ENCODE peak calls at places on chromosome 3, in seven cellular contexts. S, T, F, Q, K, P and B are unnamed samples.

GRCh38 chr3:114506622-114507300 is 212.9 kb downstream of the TIGIT start:
- DNase-seq in S (no peak), Q (peak; percentile 14), P (no peak), F (no peak), K (no peak), T (no peak), B (no peak)

GRCh38 chr3:168539909-168540308 is 444.2 kb upstream of the GOLIM4 start:
- DNase-seq in T (no peak), Q (no peak), S (no peak), P (no peak), K (no peak), F (no peak), B (no peak)

GRCh38 chr3:60809857-60810256 is 441.4 kb downstream of the FHIT start:
- DNase-seq in T (no peak), K (no peak), Q (peak; percentile 2), S (no peak), P (peak; percentile 1), F (no peak), B (no peak)

GRCh38 chr3:193743702-193744047 is 150.7 kb downstream of the OPA1 start:
- DNase-seq in F (no peak), S (no peak), K (no peak), T (no peak), Q (peak; percentile 17), P (peak; percentile 38), B (no peak)

GRCh38 chr3:170697131-170697530 is 111.3 kb upstream of the SLC7A14 start:
- DNase-seq in K (no peak), T (no peak), F (no peak), S (no peak), Q (no peak), P (no peak), B (no peak)

GRCh38 chr3:196047391-196048030 is 34.4 kb downstream of the TFRC start:
- DNase-seq in K (no peak), S (no peak), P (no peak), Q (no peak), T (no peak), F (no peak), B (no peak)

GRCh38 chr3:187274315-187274976 is 17.1 kb downstream of the MASP1 start:
- DNase-seq in T (no peak), F (no peak), P (no peak), S (no peak), Q (no peak), K (no peak), B (no peak)

GRCh38 chr3:179321585-179322322 is 1.1 kb upstream of the ZNF639 start:
- DNase-seq in P (peak; percentile 61), T (peak; percentile 49), F (peak; percentile 43), K (peak; percentile 64), Q (peak; percentile 72), S (peak; percentile 21), B (no peak)

GRCh38 chr3:171763392-171763791 is 46.9 kb downstream of the PLD1 start:
- DNase-seq in K (no peak), T (no peak), Q (no peak), F (no peak), P (no peak), S (no peak), B (no peak)

GRCh38 chr3:121508384-121508783 is 37.4 kb downstream of the POLQ start:
- DNase-seq in F (no peak), K (no peak), P (no peak), T (no peak), S (no peak), Q (no peak), B (no peak)

GRCh38 chr3:142680710-142681109 is 43.1 kb upstream of the TRPC1 start:
- DNase-seq in Q (peak; percentile 1), K (no peak), T (no peak), P (no peak), F (no peak), S (no peak), B (no peak)

GRCh38 chr3:53845881-53846133 is 412 bp downstream of the CHDH start:
- DNase-seq in S (no peak), F (no peak), T (no peak), P (no peak), Q (no peak), K (no peak), B (no peak)

GRCh38 chr3:51717446-51717845 is 10.6 kb downstream of the GRM2 start:
- DNase-seq in T (no peak), F (no peak), S (no peak), P (no peak), Q (no peak), K (no peak), B (no peak)

GRCh38 chr3:127749787-127750225 is 72.5 kb downstream of the MGLL start:
- DNase-seq in Q (no peak), F (no peak), P (peak; percentile 52), T (no peak), S (no peak), K (no peak), B (peak; percentile 47)

GRCh38 chr3:129441215-129441614 is 1.2 kb downstream of the IFT122 start:
- DNase-seq in S (no peak), K (no peak), F (no peak), T (no peak), Q (no peak), P (peak; percentile 25), B (no peak)

GRCh38 chr3:143343944-143344343 is 224.4 kb downstream of the CHST2 start:
- DNase-seq in P (no peak), K (no peak), Q (no peak), F (no peak), T (no peak), S (no peak), B (no peak)

GRCh38 chr3:127820221-127820870 is 2.0 kb downstream of the MGLL start:
- DNase-seq in F (no peak), T (no peak), Q (no peak), S (no peak), P (peak; percentile 74), K (peak; percentile 36), B (no peak)

GRCh38 chr3:51798561-51798960 is 19.5 kb upstream of the IQCF6 start:
- DNase-seq in T (no peak), Q (no peak), K (no peak), F (no peak), P (no peak), S (no peak), B (no peak)

GRCh38 chr3:173750095-173750494 is 352.6 kb downstream of the NLGN1 start:
- DNase-seq in T (no peak), S (no peak), K (no peak), P (no peak), Q (peak; percentile 64), F (no peak), B (no peak)

GRCh38 chr3:114848643-114849350 is 298.3 kb downstream of the ZBTB20 start:
- DNase-seq in S (no peak), Q (no peak), T (no peak), K (no peak), P (no peak), F (no peak), B (no peak)

GRCh38 chr3:71031151-71031550 is 552.4 kb downstream of the FOXP1 start:
- DNase-seq in F (no peak), Q (no peak), P (no peak), S (no peak), K (no peak), T (no peak), B (no peak)

GRCh38 chr3:12803371-12803770 is 6.9 kb downstream of the CAND2 start:
- DNase-seq in T (no peak), F (no peak), S (no peak), Q (no peak), P (no peak), K (no peak), B (peak; percentile 62)

GRCh38 chr3:115470254-115470653 is 153.1 kb upstream of the GAP43 start:
- DNase-seq in K (no peak), S (no peak), P (no peak), Q (no peak), F (no peak), T (no peak), B (no peak)

GRCh38 chr3:164524201-164524600 is 554.1 kb downstream of the SI start:
- DNase-seq in S (no peak), F (no peak), P (no peak), Q (no peak), K (no peak), T (no peak), B (no peak)

GRCh38 chr3:47407896-47408838 is 27.3 kb downstream of the PTPN23 start:
- DNase-seq in S (no peak), P (no peak), K (no peak), F (no peak), T (no peak), Q (no peak), B (no peak)

DNA sequence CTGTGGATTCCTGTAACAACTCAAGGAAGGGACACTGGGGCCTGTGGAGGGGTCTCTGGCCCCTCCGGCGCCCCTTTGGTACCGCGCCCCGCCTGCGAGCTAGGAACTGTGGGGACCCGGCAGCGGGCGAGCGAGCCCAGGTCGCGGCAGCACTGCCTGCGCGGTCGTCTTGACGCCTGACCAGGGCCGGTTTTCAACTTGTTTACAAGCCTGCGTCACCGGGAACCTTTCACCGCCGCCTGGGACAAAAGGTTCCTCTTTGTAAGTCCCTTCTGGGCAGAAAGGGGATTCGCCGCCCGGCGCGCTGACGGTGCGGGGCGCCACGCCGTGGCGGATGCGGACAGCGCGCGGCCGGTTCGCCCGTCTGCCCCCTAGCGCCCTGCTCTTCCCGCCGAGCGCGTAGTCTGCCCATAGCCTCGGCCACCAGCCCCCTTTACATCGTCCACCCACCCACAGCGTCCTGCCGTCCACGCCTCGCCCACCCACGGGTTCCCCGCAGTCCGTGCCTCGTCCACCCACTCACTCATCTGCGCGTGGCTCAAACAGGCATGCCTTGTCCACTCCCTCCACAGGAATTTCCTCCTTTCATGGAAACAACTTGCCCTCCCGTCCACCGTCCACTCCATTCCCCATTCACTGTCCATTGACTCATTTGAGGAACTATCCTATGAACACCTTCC is 5.5 kb upstream of the CFAP100 start:
- DNase-seq in F (peak; percentile 46), T (peak; percentile 94), Q (peak; percentile 88), K (peak; percentile 87), P (peak; percentile 95), S (peak; percentile 85), B (peak; percentile 93)
- H3K4me3 ChIP-seq in F (peak overlapping the region; percentile 46), T (peak overlapping the region; percentile 47), Q (peak overlapping the region; percentile 49), K (peak overlapping the region; percentile 20), P (no peak overlapping the region), S (peak overlapping the region; percentile 61), B (peak overlapping the region; percentile 27)

DNA sequence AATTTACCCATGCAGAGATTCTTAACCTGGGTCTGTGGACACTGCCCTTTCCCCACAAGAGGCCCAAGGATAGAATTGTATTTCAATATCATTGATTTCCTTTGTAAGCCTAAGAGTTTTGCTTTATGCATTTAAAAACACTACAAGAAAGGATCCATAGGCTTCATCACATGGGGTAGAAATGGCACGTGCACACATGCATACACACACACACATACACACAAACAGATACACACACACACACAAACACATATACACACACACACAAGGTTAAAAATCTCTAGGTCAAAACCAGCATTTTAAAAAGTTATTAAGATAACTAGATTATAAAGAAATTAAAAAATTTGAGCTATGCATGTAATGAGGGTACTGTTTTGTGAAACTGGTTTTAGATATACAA is 35.5 kb upstream of the CD47 start:
- DNase-seq in K (no peak), F (no peak), P (no peak), S (no peak), Q (no peak), T (no peak), B (no peak)
- H3K4me3 ChIP-seq in K (no peak overlapping the region), F (no peak overlapping the region), P (peak overlapping the region; percentile 72), S (no peak overlapping the region), Q (no peak overlapping the region), T (no peak overlapping the region), B (peak overlapping the region; percentile 8)

GRCh38 chr3:169669816-169670215 is 6.3 kb upstream of the MECOM start:
- DNase-seq in P (no peak), T (no peak), K (no peak), S (no peak), F (no peak), Q (no peak), B (no peak)
- H3K4me3 ChIP-seq in P (no peak overlapping the region), T (no peak overlapping the region), K (no peak overlapping the region), S (peak overlapping the region; percentile 65), F (no peak overlapping the region), Q (no peak overlapping the region), B (no peak overlapping the region)

GRCh38 chr3:44272191-44272590 is 30.5 kb downstream of the TOPAZ1 start:
- DNase-seq in K (no peak), T (no peak), S (no peak), Q (no peak), P (no peak), F (no peak), B (no peak)
- H3K4me3 ChIP-seq in K (no peak overlapping the region), T (no peak overlapping the region), S (no peak overlapping the region), Q (no peak overlapping the region), P (no peak overlapping the region), F (no peak overlapping the region), B (no peak overlapping the region)